ENCODE peak calls at places on chromosomes 1 and 21, in seven cellular contexts. I is ELF-1; D is CD8-positive, alpha-beta memory T cell; R is lower leg skin; O is C1 segment of cervical spinal cord; Y is AG20443; F is dorsolateral prefrontal cortex. K is an unnamed sample.

GRCh38 chr1:110798691-110799256 is 74.2 kb upstream of the CD53 start:
- DNase-seq in Y (no peak), I (no peak), R (no peak), O (no peak), F (no peak), D (no peak), K (no peak)

GRCh38 chr1:48036693-48037386 is 39.7 kb upstream of the TRABD2B start:
- DNase-seq in Y (peak), O (no peak), F (no peak), R (no peak), I (peak), D (no peak), K (peak)

GRCh38 chr1:107339775-107340174 is 198.9 kb downstream of the NTNG1 start:
- DNase-seq in O (no peak), Y (no peak), D (no peak), R (no peak), I (no peak), F (no peak), K (no peak)

GRCh38 chr1:211797994-211798393 is 32.6 kb downstream of the LPGAT1 start:
- DNase-seq in Y (no peak), I (no peak), R (no peak), O (no peak), D (no peak), F (no peak), K (no peak)

GRCh38 chr1:62070384-62071011 is 124.2 kb upstream of the L1TD1 start:
- DNase-seq in R (no peak), O (peak), Y (peak), D (no peak), F (no peak), I (no peak), K (peak)

GRCh38 chr1:154062309-154062708 is 71.7 kb downstream of the RPS27 start:
- DNase-seq in I (no peak), O (no peak), Y (no peak), R (no peak), F (no peak), D (no peak), K (no peak)

GRCh38 chr1:180964609-180965008 is 51.9 kb downstream of the KIAA1614 start:
- DNase-seq in F (no peak), Y (no peak), D (no peak), R (no peak), O (no peak), I (no peak), K (no peak)

GRCh38 chr1:167447521-167448136 is 70.7 kb downstream of the CD247 start:
- DNase-seq in I (peak), D (peak), F (no peak), R (no peak), O (no peak), Y (no peak), K (no peak)

GRCh38 chr1:80582980-80583379 is 1217.8 kb upstream of the ADGRL2 start:
- DNase-seq in I (no peak), F (no peak), R (no peak), O (no peak), Y (peak), D (no peak), K (peak)

GRCh38 chr1:152053375-152053774 is 16.6 kb upstream of the S100A11 start:
- DNase-seq in F (no peak), I (no peak), Y (no peak), O (no peak), R (no peak), D (no peak), K (no peak)

GRCh38 chr21:46145159-46145839 is 10.1 kb downstream of the FTCD start:
- DNase-seq in D (no peak), I (no peak), Y (no peak), O (no peak), F (no peak), R (no peak), K (no peak)

GRCh38 chr1:10796029-10796944 is at the start of gene CASZ1:
- DNase-seq in F (peak), Y (peak), O (peak), R (peak), D (no peak), I (peak), K (peak)

GRCh38 chr1:145877923-145878486 is 7.7 kb downstream of the ANKRD35 start:
- DNase-seq in F (no peak), D (no peak), I (no peak), Y (no peak), O (no peak), R (no peak), K (no peak)